ENCODE peak calls at places on chromosomes 4 and X, in four cellular contexts. One of them, this sample, is unnamed.

GRCh38 chrX:139903229-139903628 is 29.6 kb downstream of the ATP11C start:
- DNase-seq in K562: no peak
- DNase-seq in H1: no peak
- DNase-seq in SK-N-SH: no peak
- DNase-seq in this sample: no peak

GRCh38 chr4:83221897-83222441 is 62.6 kb downstream of the COQ2 start:
- DNase-seq in K562: no peak
- DNase-seq in H1: no peak
- DNase-seq in SK-N-SH: no peak
- DNase-seq in this sample: no peak

GRCh38 chr4:164802301-164802700 is 48.4 kb downstream of the SMIM31 start:
- DNase-seq in K562: no peak
- DNase-seq in H1: no peak
- DNase-seq in SK-N-SH: no peak
- DNase-seq in this sample: no peak

GRCh38 chr4:8506373-8507250 is 66.0 kb downstream of the TRMT44 start:
- DNase-seq in K562: no peak
- DNase-seq in H1: no peak
- DNase-seq in SK-N-SH: no peak
- DNase-seq in this sample: peak; percentile 49

GRCh38 chrX:31154941-31155340 is 83.1 kb upstream of the FTHL17 start:
- DNase-seq in K562: no peak
- DNase-seq in H1: no peak
- DNase-seq in SK-N-SH: peak; percentile 10
- DNase-seq in this sample: no peak

GRCh38 chr4:56149601-56150000 is 200.9 kb downstream of the CEP135 start:
- DNase-seq in K562: no peak
- DNase-seq in H1: no peak
- DNase-seq in SK-N-SH: no peak
- DNase-seq in this sample: no peak

GRCh38 chrX:149829751-149830191 is 48.0 kb downstream of the MAGEA9 start:
- DNase-seq in K562: no peak
- DNase-seq in H1: no peak
- DNase-seq in SK-N-SH: no peak
- DNase-seq in this sample: no peak

GRCh38 chr4:8182858-8183725 is 16.0 kb upstream of the SH3TC1 start:
- DNase-seq in K562: peak; percentile 65
- DNase-seq in H1: no peak
- DNase-seq in SK-N-SH: no peak
- DNase-seq in this sample: no peak

GRCh38 chr4:80592950-80593349 is 257.4 kb downstream of the CFAP299 start:
- DNase-seq in K562: peak; percentile 2
- DNase-seq in H1: no peak
- DNase-seq in SK-N-SH: peak; percentile 1
- DNase-seq in this sample: no peak

GRCh38 chr4:10086506-10087120 is 30.0 kb downstream of the WDR1 start:
- DNase-seq in K562: no peak
- DNase-seq in H1: no peak
- DNase-seq in SK-N-SH: peak; percentile 7
- DNase-seq in this sample: no peak

GRCh38 chr4:67680568-67681222 is 20.3 kb downstream of the UBA6 start:
- DNase-seq in K562: no peak
- DNase-seq in H1: no peak
- DNase-seq in SK-N-SH: no peak
- DNase-seq in this sample: no peak

GRCh38 chrX:38651625-38652601 is 90.6 kb downstream of the TSPAN7 start:
- DNase-seq in K562: no peak
- DNase-seq in H1: no peak
- DNase-seq in SK-N-SH: no peak
- DNase-seq in this sample: no peak

GRCh38 chr4:150679767-150680088 is 97.8 kb downstream of the MAB21L2 start:
- DNase-seq in K562: no peak
- DNase-seq in H1: no peak
- DNase-seq in SK-N-SH: no peak
- DNase-seq in this sample: no peak

GRCh38 chrX:69277961-69278795 is 112.9 kb upstream of the PJA1 start:
- DNase-seq in K562: no peak
- DNase-seq in H1: peak; percentile 23
- DNase-seq in SK-N-SH: no peak
- DNase-seq in this sample: peak; percentile 44

GRCh38 chrX:15471016-15471415 is 22.1 kb downstream of the PIR start:
- DNase-seq in K562: peak; percentile 81
- DNase-seq in H1: no peak
- DNase-seq in SK-N-SH: peak; percentile 54
- DNase-seq in this sample: peak; percentile 47

GRCh38 chrX:149937881-149938426 is 337 bp downstream of the EOLA2 start:
- DNase-seq in K562: peak; percentile 15
- DNase-seq in H1: no peak
- DNase-seq in SK-N-SH: no peak
- DNase-seq in this sample: no peak

GRCh38 chr4:157304769-157305168 is 84.2 kb downstream of the GRIA2 start:
- DNase-seq in K562: no peak
- DNase-seq in H1: no peak
- DNase-seq in SK-N-SH: no peak
- DNase-seq in this sample: no peak

GRCh38 chrX:123779908-123780396 is 47.1 kb upstream of the THOC2 start:
- DNase-seq in K562: peak; percentile 34
- DNase-seq in H1: no peak
- DNase-seq in SK-N-SH: no peak
- DNase-seq in this sample: no peak

GRCh38 chrX:13906103-13906502 is 89.2 kb upstream of the GPM6B start:
- DNase-seq in K562: no peak
- DNase-seq in H1: no peak
- DNase-seq in SK-N-SH: no peak
- DNase-seq in this sample: no peak

GRCh38 chr4:143381171-143382118 is 44.8 kb downstream of the GAB1 start:
- DNase-seq in K562: peak; percentile 61
- DNase-seq in H1: no peak
- DNase-seq in SK-N-SH: peak; percentile 24
- DNase-seq in this sample: no peak

GRCh38 chr4:84669201-84669600 is 86.3 kb downstream of the CDS1 start:
- DNase-seq in K562: no peak
- DNase-seq in H1: no peak
- DNase-seq in SK-N-SH: no peak
- DNase-seq in this sample: no peak

GRCh38 chr4:187258651-187259401 is 535.2 kb upstream of the FAT1 start:
- DNase-seq in K562: no peak
- DNase-seq in H1: no peak
- DNase-seq in SK-N-SH: no peak
- DNase-seq in this sample: no peak

GRCh38 chrX:19592952-19593351 is 77.6 kb upstream of the MAP3K15 start:
- DNase-seq in K562: no peak
- DNase-seq in H1: no peak
- DNase-seq in SK-N-SH: no peak
- DNase-seq in this sample: no peak

GRCh38 chr4:38162240-38162784 is 202.1 kb downstream of the PTTG2 start:
- DNase-seq in K562: no peak
- DNase-seq in H1: no peak
- DNase-seq in SK-N-SH: peak; percentile 36
- DNase-seq in this sample: no peak
- TF ChIP-seq MAX in K562: no peak
- TF ChIP-seq MAX in H1: no peak
- TF ChIP-seq MAX in SK-N-SH: peak; percentile 86
- TF ChIP-seq MAX in this sample: no peak

GRCh38 chrX:72120798-72121197 is 10.9 kb downstream of the RTL5 start:
- DNase-seq in K562: no peak
- DNase-seq in H1: no peak
- DNase-seq in SK-N-SH: peak; percentile 66
- DNase-seq in this sample: no peak

GRCh38 chrX:72124540-72125201 is 7.0 kb downstream of the RTL5 start:
- DNase-seq in K562: no peak
- DNase-seq in H1: no peak
- DNase-seq in SK-N-SH: no peak
- DNase-seq in this sample: no peak

GRCh38 chrX:72123471-72124185 is 8.1 kb downstream of the RTL5 start:
- DNase-seq in K562: no peak
- DNase-seq in H1: no peak
- DNase-seq in SK-N-SH: no peak
- DNase-seq in this sample: peak; percentile 51

GRCh38 chrX:72122621-72123275 is 9.0 kb downstream of the RTL5 start:
- DNase-seq in K562: no peak
- DNase-seq in H1: no peak
- DNase-seq in SK-N-SH: no peak
- DNase-seq in this sample: no peak

DNA sequence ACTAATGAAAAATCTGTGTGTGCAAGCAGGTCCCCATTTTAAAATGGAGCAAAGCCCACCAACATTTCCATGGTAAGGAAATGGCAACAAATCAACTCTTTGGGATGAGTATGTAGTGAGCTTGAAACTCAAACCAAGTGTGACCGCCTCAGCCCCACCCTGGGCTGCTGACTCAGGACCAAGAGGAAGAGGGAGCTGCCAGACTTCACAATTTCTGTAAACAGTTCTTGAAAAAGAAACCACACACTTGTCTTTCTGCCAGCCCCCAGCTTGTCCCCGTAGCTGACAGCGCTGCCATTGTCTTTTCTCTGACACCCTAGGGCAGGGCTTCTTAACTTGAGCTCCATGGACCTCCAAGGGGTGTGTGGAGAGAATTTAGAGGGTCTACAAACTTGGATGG is 10.3 kb downstream of the RTL5 start:
- DNase-seq in K562: no peak
- DNase-seq in H1: no peak
- DNase-seq in SK-N-SH: no peak
- DNase-seq in this sample: no peak
- TF ChIP-seq TEAD4 in K562: no peak
- TF ChIP-seq TEAD4 in H1: no peak
- TF ChIP-seq TEAD4 in SK-N-SH: no peak
- TF ChIP-seq TEAD4 in this sample: no peak

GRCh38 chr4:119087121-119087520 is 48.5 kb upstream of the MYOZ2 start:
- DNase-seq in K562: no peak
- DNase-seq in H1: no peak
- DNase-seq in SK-N-SH: no peak
- DNase-seq in this sample: no peak
- TF ChIP-seq MAX in K562: no peak
- TF ChIP-seq MAX in H1: no peak
- TF ChIP-seq MAX in SK-N-SH: no peak
- TF ChIP-seq MAX in this sample: no peak

GRCh38 chr4:19925516-19925915 is 326.2 kb upstream of the SLIT2 start:
- DNase-seq in K562: no peak
- DNase-seq in H1: no peak
- DNase-seq in SK-N-SH: peak; percentile 57
- DNase-seq in this sample: no peak
- TF ChIP-seq TEAD4 in K562: no peak
- TF ChIP-seq TEAD4 in H1: no peak
- TF ChIP-seq TEAD4 in SK-N-SH: peak; percentile 25
- TF ChIP-seq TEAD4 in this sample: no peak

GRCh38 chr4:26073886-26074560 is 160.0 kb downstream of the SMIM20 start:
- DNase-seq in K562: no peak
- DNase-seq in H1: no peak
- DNase-seq in SK-N-SH: no peak
- DNase-seq in this sample: no peak
- TF ChIP-seq MAX in K562: no peak
- TF ChIP-seq MAX in H1: no peak
- TF ChIP-seq MAX in SK-N-SH: no peak
- TF ChIP-seq MAX in this sample: no peak

DNA sequence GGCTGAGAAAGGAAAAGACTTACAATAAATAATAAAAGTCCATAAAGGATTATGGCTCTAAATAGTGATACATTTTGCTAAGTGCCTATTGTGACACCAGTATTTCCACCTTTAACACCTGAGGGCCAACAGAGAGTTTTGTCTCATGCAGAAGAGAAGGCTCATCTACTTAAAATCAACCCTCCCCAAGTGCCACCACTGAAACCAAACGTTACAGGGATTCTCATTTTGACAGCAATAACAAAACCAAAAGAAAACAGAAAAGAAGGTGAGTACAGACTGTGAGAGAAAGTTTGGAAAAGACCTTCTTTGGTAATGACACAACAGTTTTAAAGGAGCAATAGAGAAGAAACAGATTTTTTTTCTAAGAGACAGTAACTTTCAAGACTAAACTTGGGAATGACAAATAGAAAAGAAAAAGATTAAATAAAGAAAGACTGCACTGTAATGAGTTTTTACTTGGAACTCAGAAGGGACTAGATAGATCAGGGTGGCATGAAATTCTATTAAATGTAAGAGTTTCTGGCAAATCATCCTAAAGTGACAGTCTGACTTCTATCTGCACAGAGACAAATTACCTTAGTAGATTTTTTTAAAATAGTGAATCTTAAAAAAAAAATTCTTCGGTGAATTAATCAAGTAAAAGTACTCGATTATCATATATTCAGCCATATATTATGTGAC is 109.7 kb downstream of the ZNF827 start:
- DNase-seq in K562: no peak
- DNase-seq in H1: no peak
- DNase-seq in SK-N-SH: no peak
- DNase-seq in this sample: no peak
- TF ChIP-seq TEAD4 in K562: no peak
- TF ChIP-seq TEAD4 in H1: no peak
- TF ChIP-seq TEAD4 in SK-N-SH: no peak
- TF ChIP-seq TEAD4 in this sample: no peak